ENCODE peak calls at places on chromosomes 7 and 10, in ten cellular contexts. One of them, this sample, is unnamed.

GRCh38 chr7:14747701-14748100 is 154.8 kb downstream of the DGKB start:
- DNase-seq in A549: no peak
- DNase-seq in HepG2: no peak
- DNase-seq in stomach: no peak
- DNase-seq in prostate gland: no peak
- DNase-seq in adrenal gland: no peak
- DNase-seq in ovary: no peak
- DNase-seq in breast epithelium: no peak
- DNase-seq in K562: no peak
- DNase-seq in right lobe of liver: no peak
- DNase-seq in this sample: no peak

GRCh38 chr7:141660259-141660658 is 41.7 kb downstream of the DENND11 start:
- DNase-seq in A549: no peak
- DNase-seq in HepG2: no peak
- DNase-seq in stomach: no peak
- DNase-seq in prostate gland: no peak
- DNase-seq in adrenal gland: peak
- DNase-seq in ovary: no peak
- DNase-seq in breast epithelium: no peak
- DNase-seq in K562: no peak
- DNase-seq in right lobe of liver: peak
- DNase-seq in this sample: no peak

GRCh38 chr10:123995461-123996131 is 97.8 kb downstream of the CHST15 start:
- DNase-seq in A549: peak
- DNase-seq in HepG2: peak
- DNase-seq in stomach: peak
- DNase-seq in prostate gland: no peak
- DNase-seq in adrenal gland: no peak
- DNase-seq in ovary: peak
- DNase-seq in breast epithelium: peak
- DNase-seq in K562: no peak
- DNase-seq in right lobe of liver: peak
- DNase-seq in this sample: peak

GRCh38 chr7:28793383-28793782 is 164.7 kb downstream of the TRIL start:
- DNase-seq in A549: no peak
- DNase-seq in HepG2: no peak
- DNase-seq in stomach: no peak
- DNase-seq in prostate gland: no peak
- DNase-seq in adrenal gland: no peak
- DNase-seq in ovary: no peak
- DNase-seq in breast epithelium: no peak
- DNase-seq in K562: no peak
- DNase-seq in right lobe of liver: no peak
- DNase-seq in this sample: no peak

GRCh38 chr7:97555845-97556431 is 175.9 kb upstream of the TAC1 start:
- DNase-seq in A549: no peak
- DNase-seq in HepG2: no peak
- DNase-seq in stomach: no peak
- DNase-seq in prostate gland: no peak
- DNase-seq in adrenal gland: no peak
- DNase-seq in ovary: no peak
- DNase-seq in breast epithelium: no peak
- DNase-seq in K562: no peak
- DNase-seq in right lobe of liver: no peak
- DNase-seq in this sample: no peak

GRCh38 chr7:156892086-156892800 is 740 bp downstream of the LMBR1 start:
- DNase-seq in A549: no peak
- DNase-seq in HepG2: peak
- DNase-seq in stomach: peak
- DNase-seq in prostate gland: peak
- DNase-seq in adrenal gland: peak
- DNase-seq in ovary: peak
- DNase-seq in breast epithelium: peak
- DNase-seq in K562: peak
- DNase-seq in right lobe of liver: peak
- DNase-seq in this sample: peak

GRCh38 chr7:153022796-153023592 is 263.4 kb downstream of the ACTR3B start:
- DNase-seq in A549: no peak
- DNase-seq in HepG2: no peak
- DNase-seq in stomach: no peak
- DNase-seq in prostate gland: no peak
- DNase-seq in adrenal gland: no peak
- DNase-seq in ovary: no peak
- DNase-seq in breast epithelium: no peak
- DNase-seq in K562: no peak
- DNase-seq in right lobe of liver: no peak
- DNase-seq in this sample: no peak

GRCh38 chr7:44678468-44679179 is 70.0 kb upstream of the ZMIZ2 start:
- DNase-seq in A549: no peak
- DNase-seq in HepG2: peak
- DNase-seq in stomach: no peak
- DNase-seq in prostate gland: no peak
- DNase-seq in adrenal gland: peak
- DNase-seq in ovary: no peak
- DNase-seq in breast epithelium: peak
- DNase-seq in K562: no peak
- DNase-seq in right lobe of liver: peak
- DNase-seq in this sample: peak

GRCh38 chr10:47257396-47258120 is 42.4 kb upstream of the GDF10 start:
- DNase-seq in A549: no peak
- DNase-seq in HepG2: no peak
- DNase-seq in stomach: no peak
- DNase-seq in prostate gland: no peak
- DNase-seq in adrenal gland: no peak
- DNase-seq in ovary: no peak
- DNase-seq in breast epithelium: peak
- DNase-seq in K562: no peak
- DNase-seq in right lobe of liver: no peak
- DNase-seq in this sample: no peak

GRCh38 chr10:992523-993340 is 4.5 kb downstream of the GTPBP4 start:
- DNase-seq in A549: no peak
- DNase-seq in HepG2: no peak
- DNase-seq in stomach: no peak
- DNase-seq in prostate gland: no peak
- DNase-seq in adrenal gland: peak
- DNase-seq in ovary: no peak
- DNase-seq in breast epithelium: no peak
- DNase-seq in K562: no peak
- DNase-seq in right lobe of liver: no peak
- DNase-seq in this sample: no peak

GRCh38 chr10:89701238-89702120 is at the start of gene KIF20B:
- DNase-seq in A549: peak
- DNase-seq in HepG2: peak
- DNase-seq in stomach: peak
- DNase-seq in prostate gland: peak
- DNase-seq in adrenal gland: peak
- DNase-seq in ovary: peak
- DNase-seq in breast epithelium: peak
- DNase-seq in K562: peak
- DNase-seq in right lobe of liver: peak
- DNase-seq in this sample: peak
- TF ChIP-seq POLR2A in A549: peak
- TF ChIP-seq POLR2A in HepG2: peak
- TF ChIP-seq POLR2A in stomach: no peak
- TF ChIP-seq POLR2A in prostate gland: peak
- TF ChIP-seq POLR2A in adrenal gland: peak
- TF ChIP-seq POLR2A in ovary: peak
- TF ChIP-seq POLR2A in breast epithelium: no peak
- TF ChIP-seq POLR2A in K562: peak
- TF ChIP-seq POLR2A in right lobe of liver: peak
- TF ChIP-seq POLR2A in this sample: peak

DNA sequence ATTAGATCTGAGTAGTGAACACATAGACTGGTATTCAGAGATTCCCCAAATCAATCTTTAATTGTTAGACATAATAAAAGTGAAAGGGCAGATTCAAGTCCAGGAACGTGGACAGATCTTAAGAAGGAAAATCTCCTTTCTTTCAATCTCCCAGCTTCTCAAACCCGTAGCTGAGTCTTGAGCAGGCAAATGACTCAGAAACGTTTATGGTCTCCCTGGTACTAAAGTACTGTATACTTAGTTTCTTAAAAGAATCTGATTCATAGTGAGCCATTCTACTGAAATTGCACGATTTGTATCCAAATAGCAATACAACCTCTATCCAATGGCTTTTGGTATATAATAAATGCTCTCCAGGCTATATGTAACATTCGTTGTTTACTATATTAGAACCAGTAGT is 140.4 kb upstream of the RHEB start:
- DNase-seq in A549: no peak
- DNase-seq in HepG2: no peak
- DNase-seq in stomach: no peak
- DNase-seq in prostate gland: no peak
- DNase-seq in adrenal gland: no peak
- DNase-seq in ovary: no peak
- DNase-seq in breast epithelium: no peak
- DNase-seq in K562: no peak
- DNase-seq in right lobe of liver: no peak
- DNase-seq in this sample: no peak
- H3K27ac ChIP-seq in A549: peak
- H3K27ac ChIP-seq in HepG2: no peak
- H3K27ac ChIP-seq in stomach: no peak
- H3K27ac ChIP-seq in prostate gland: no peak
- H3K27ac ChIP-seq in adrenal gland: no peak
- H3K27ac ChIP-seq in ovary: no peak
- H3K27ac ChIP-seq in breast epithelium: no peak
- H3K27ac ChIP-seq in K562: no peak
- H3K27ac ChIP-seq in right lobe of liver: no peak
- H3K27ac ChIP-seq in this sample: no peak

GRCh38 chr7:142956951-142957623 is 5.1 kb downstream of the KEL start:
- DNase-seq in A549: peak
- DNase-seq in HepG2: no peak
- DNase-seq in stomach: no peak
- DNase-seq in prostate gland: no peak
- DNase-seq in adrenal gland: no peak
- DNase-seq in ovary: no peak
- DNase-seq in breast epithelium: no peak
- DNase-seq in K562: peak
- DNase-seq in right lobe of liver: no peak
- DNase-seq in this sample: no peak

GRCh38 chr7:142950235-142950634 is 11.0 kb downstream of the LLCFC1 start:
- DNase-seq in A549: no peak
- DNase-seq in HepG2: no peak
- DNase-seq in stomach: peak
- DNase-seq in prostate gland: no peak
- DNase-seq in adrenal gland: no peak
- DNase-seq in ovary: no peak
- DNase-seq in breast epithelium: no peak
- DNase-seq in K562: no peak
- DNase-seq in right lobe of liver: no peak
- DNase-seq in this sample: no peak

GRCh38 chr7:142957723-142958122 is 4.4 kb downstream of the KEL start:
- DNase-seq in A549: no peak
- DNase-seq in HepG2: no peak
- DNase-seq in stomach: no peak
- DNase-seq in prostate gland: no peak
- DNase-seq in adrenal gland: no peak
- DNase-seq in ovary: no peak
- DNase-seq in breast epithelium: no peak
- DNase-seq in K562: no peak
- DNase-seq in right lobe of liver: no peak
- DNase-seq in this sample: no peak

GRCh38 chr7:142959202-142959601 is 3.0 kb downstream of the KEL start:
- DNase-seq in A549: no peak
- DNase-seq in HepG2: no peak
- DNase-seq in stomach: no peak
- DNase-seq in prostate gland: no peak
- DNase-seq in adrenal gland: no peak
- DNase-seq in ovary: no peak
- DNase-seq in breast epithelium: no peak
- DNase-seq in K562: no peak
- DNase-seq in right lobe of liver: no peak
- DNase-seq in this sample: no peak

DNA sequence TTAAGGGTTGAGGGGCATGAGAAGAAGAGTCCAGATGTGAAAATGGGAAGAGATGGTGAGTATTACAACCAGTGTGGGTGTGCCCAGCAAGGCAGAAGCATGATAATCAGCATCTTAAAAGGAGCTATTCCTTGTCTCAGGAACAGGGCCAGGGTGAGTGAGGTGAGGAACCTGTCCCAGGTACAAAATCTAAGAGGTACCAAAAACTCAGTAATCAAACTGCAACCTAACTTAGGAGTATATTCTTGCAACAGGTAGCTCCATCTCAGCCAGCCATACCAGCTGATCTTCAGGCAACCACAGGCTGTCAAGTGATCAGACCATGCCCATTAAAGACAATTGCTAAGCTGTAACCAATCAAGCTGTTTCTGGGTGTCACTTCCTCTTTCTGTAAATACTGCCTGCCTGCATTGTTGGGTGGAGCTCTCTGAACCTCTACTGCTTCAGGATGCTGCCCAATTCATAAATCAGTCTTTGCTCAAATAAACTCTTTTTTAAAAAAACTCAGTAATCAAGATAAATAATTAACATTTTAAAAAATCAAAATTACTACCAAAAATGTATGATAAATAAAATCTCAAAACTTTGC is 7.4 kb downstream of the KEL start:
- DNase-seq in A549: no peak
- DNase-seq in HepG2: no peak
- DNase-seq in stomach: no peak
- DNase-seq in prostate gland: no peak
- DNase-seq in adrenal gland: no peak
- DNase-seq in ovary: no peak
- DNase-seq in breast epithelium: no peak
- DNase-seq in K562: no peak
- DNase-seq in right lobe of liver: no peak
- DNase-seq in this sample: no peak
- TF ChIP-seq POLR2A in A549: no peak
- TF ChIP-seq POLR2A in HepG2: no peak
- TF ChIP-seq POLR2A in stomach: no peak
- TF ChIP-seq POLR2A in prostate gland: no peak
- TF ChIP-seq POLR2A in adrenal gland: no peak
- TF ChIP-seq POLR2A in ovary: no peak
- TF ChIP-seq POLR2A in breast epithelium: no peak
- TF ChIP-seq POLR2A in K562: no peak
- TF ChIP-seq POLR2A in right lobe of liver: no peak
- TF ChIP-seq POLR2A in this sample: no peak

DNA sequence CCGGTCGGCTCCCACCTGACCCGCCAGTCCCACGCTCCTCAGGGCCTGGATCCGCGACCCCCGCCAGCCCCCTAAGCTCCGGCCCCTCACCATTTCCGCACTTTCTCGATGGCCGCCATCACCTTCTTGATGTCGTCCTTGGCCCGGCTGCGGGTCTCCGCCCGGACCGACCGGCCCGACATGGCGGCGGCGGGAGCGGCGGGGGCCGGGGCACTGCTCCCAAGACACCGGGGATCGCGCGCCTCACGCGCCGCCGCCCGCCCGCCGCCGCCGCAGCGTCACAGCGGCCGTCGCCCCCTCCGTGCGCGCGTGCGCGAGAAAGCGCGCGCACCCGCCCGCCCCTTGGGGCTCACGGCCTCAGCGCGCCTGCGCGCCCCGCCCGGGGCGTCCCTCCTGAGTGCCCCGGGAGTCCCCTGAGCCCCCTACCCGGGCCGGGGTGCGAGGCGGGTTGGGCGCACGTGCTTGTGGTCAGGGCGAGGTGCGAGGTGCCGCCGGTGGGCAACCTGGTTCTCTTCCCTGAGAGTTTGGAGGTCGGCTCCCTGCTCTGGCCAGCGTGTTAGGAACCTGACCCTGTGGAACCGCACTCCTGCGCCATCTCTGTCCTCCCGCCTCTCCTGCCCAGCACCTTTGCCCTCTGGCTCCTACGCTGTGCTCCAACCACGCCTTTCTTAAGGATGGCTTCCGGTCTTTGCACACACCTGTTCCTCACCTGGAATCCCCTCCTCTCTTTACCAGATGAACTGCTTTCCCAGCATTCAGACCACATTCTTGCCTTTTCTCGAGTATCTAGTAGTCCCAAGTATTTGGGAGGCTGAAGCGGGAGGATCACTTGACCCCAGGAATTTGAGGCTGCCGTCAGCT is at the start of gene BCL7B:
- DNase-seq in A549: peak
- DNase-seq in HepG2: peak
- DNase-seq in stomach: peak
- DNase-seq in prostate gland: peak
- DNase-seq in adrenal gland: peak
- DNase-seq in ovary: peak
- DNase-seq in breast epithelium: peak
- DNase-seq in K562: peak
- DNase-seq in right lobe of liver: peak
- DNase-seq in this sample: peak
- H3K27ac ChIP-seq in A549: peak
- H3K27ac ChIP-seq in HepG2: peak
- H3K27ac ChIP-seq in stomach: peak
- H3K27ac ChIP-seq in prostate gland: peak
- H3K27ac ChIP-seq in adrenal gland: peak
- H3K27ac ChIP-seq in ovary: peak
- H3K27ac ChIP-seq in breast epithelium: peak
- H3K27ac ChIP-seq in K562: peak
- H3K27ac ChIP-seq in right lobe of liver: peak
- H3K27ac ChIP-seq in this sample: peak